ENCODE peak calls at places on chromosomes 12 and 14, in seven cellular contexts. H is GM23338, R is pancreas, P is HL-60, O is prostate gland, Y is tibial artery, L is lung. E is an unnamed sample.

GRCh38 chr12:6872073-6873048 is 742 bp downstream of the SPSB2 start:
- DNase-seq in O (peak), Y (peak), H (peak), R (peak), L (peak), P (peak), E (peak)

GRCh38 chr12:22626429-22626828 is 1.5 kb downstream of the ETNK1 start:
- DNase-seq in R (no peak), L (no peak), P (no peak), H (no peak), O (peak), Y (no peak), E (peak)

GRCh38 chr12:54277823-54278276 is 2.1 kb downstream of the CBX5 start:
- DNase-seq in L (no peak), Y (no peak), P (peak), R (no peak), O (no peak), H (no peak), E (no peak)

GRCh38 chr12:65023485-65023884 is 97.6 kb downstream of the WIF1 start:
- DNase-seq in O (no peak), R (no peak), P (no peak), H (peak), L (no peak), Y (no peak), E (no peak)

GRCh38 chr14:101584049-101584859 is 23.0 kb downstream of the DIO3 start:
- DNase-seq in L (no peak), P (no peak), R (no peak), Y (no peak), H (peak), O (no peak), E (peak)

GRCh38 chr12:111216387-111217159 is 152.3 kb downstream of the PHETA1 start:
- DNase-seq in L (no peak), H (no peak), R (no peak), Y (no peak), P (peak), O (no peak), E (no peak)

GRCh38 chr12:25852792-25853191 is 105.7 kb upstream of the RASSF8 start:
- DNase-seq in R (no peak), H (no peak), L (no peak), Y (no peak), P (no peak), O (no peak), E (no peak)

GRCh38 chr14:60222820-60223219 is 26.2 kb upstream of the PPM1A start:
- DNase-seq in P (no peak), H (no peak), L (peak), Y (no peak), O (peak), R (peak), E (no peak)

GRCh38 chr14:99075771-99076370 is 196.1 kb downstream of the BCL11B start:
- DNase-seq in Y (no peak), P (peak), O (no peak), R (no peak), L (peak), H (no peak), E (no peak)

GRCh38 chr14:99079061-99079727 is 192.8 kb downstream of the BCL11B start:
- DNase-seq in R (no peak), Y (no peak), H (no peak), L (no peak), P (no peak), O (no peak), E (no peak)

GRCh38 chr14:99077076-99077843 is 194.7 kb downstream of the BCL11B start:
- DNase-seq in L (no peak), H (no peak), R (no peak), P (peak), Y (no peak), O (no peak), E (no peak)

GRCh38 chr14:99078426-99078825 is 193.6 kb downstream of the BCL11B start:
- DNase-seq in P (no peak), O (no peak), R (no peak), L (no peak), H (no peak), Y (no peak), E (no peak)

DNA sequence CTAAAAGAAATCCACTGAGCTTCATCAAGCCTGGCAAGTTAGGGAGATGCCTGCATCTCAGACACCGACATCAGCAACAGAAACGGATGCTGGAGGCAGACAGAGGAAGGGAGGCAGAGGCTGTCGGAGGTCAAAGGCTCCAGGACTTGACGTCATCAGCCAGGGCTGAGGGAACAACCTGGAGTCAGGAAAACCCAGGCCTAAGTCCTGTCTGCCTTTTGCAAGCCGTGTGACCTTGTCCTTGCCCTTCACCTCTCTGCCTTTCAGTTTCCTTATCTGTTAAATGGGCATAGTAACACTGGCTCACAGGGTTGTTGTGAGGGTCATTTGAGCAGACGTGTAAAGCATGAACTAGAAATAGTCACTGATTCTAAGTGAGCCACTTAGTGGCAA is 194.2 kb downstream of the BCL11B start:
- DNase-seq in H (no peak), P (no peak), O (no peak), Y (no peak), L (no peak), R (no peak), E (no peak)
- H3K27ac ChIP-seq in H (no peak), P (peak), O (no peak), Y (no peak), L (no peak), R (no peak), E (no peak)

DNA sequence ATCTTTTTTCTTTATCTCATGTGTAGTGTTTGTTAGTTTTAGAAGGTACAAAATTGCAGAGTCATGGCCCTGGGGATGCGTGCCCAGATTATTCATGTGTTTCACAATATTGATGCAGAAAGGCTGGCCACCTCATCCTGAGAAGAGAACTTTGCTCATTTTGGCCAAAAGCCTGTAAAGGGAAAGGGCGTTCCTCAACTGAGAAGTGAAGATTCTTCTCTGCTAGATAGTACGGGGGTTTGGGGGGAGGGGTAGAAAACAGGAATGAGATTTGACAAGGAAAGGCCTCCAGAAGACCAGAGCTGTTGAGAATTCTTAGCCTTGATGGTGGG is 1.7 kb downstream of the MGST1 start:
- DNase-seq in L (peak), Y (peak), O (peak), R (peak), H (peak), P (peak), E (no peak)
- H3K27ac ChIP-seq in L (no peak), Y (no peak), O (peak), R (no peak), H (peak), P (peak), E (no peak)

GRCh38 chr12:46493352-46494209 is 121.0 kb upstream of the SLC38A2 start:
- DNase-seq in Y (no peak), P (no peak), L (no peak), R (no peak), O (no peak), H (no peak), E (no peak)
- H3K27ac ChIP-seq in Y (peak), P (no peak), L (no peak), R (no peak), O (peak), H (peak), E (peak)

DNA sequence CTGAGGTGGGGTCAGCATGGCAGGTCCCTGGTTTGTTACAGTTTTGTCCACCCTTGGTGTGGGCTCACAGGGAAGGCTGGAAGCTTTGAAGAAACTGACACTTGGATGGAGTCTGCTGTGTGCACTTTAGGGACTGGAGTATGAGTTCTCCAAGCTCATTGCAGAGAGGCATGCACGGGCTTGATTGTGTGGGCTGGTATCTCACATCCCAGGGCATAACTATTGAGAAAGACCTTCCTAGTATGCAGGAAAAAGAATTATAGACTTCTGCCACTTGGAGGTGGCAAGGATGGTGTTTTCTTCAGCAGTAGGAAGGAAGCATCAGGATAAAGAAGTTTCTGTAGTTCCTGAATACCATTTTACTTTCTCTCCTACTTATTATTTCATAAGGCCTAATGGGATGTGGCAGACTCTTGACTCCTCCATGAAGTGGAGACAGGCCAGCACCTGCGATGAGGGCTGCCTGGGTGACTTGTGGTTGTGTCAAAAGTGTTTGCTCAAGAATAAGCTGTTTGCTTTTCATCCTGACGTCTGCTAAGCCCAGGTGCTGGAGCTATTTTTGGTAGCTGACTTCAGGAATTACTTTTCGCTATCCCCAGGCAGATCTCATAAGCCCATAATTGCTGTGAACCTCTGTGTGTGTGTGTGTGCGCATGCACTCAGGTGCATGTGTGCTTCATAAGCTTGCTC is 125.8 kb downstream of the KTN1 start:
- DNase-seq in R (peak), L (peak), H (no peak), O (peak), P (no peak), Y (no peak), E (no peak)
- H3K27ac ChIP-seq in R (no peak), L (no peak), H (no peak), O (peak), P (no peak), Y (no peak), E (no peak)

GRCh38 chr12:56128669-56129209 is 672 bp downstream of the ESYT1 start:
- DNase-seq in R (peak), O (peak), Y (no peak), L (no peak), P (peak), H (no peak), E (peak)

GRCh38 chr12:56126732-56127239 is 1.3 kb upstream of the ESYT1 start:
- DNase-seq in P (peak), Y (no peak), L (no peak), R (no peak), O (no peak), H (no peak), E (no peak)

GRCh38 chr12:56129210-56129691 is 1.2 kb downstream of the ESYT1 start:
- DNase-seq in Y (peak), O (peak), R (peak), L (peak), H (peak), P (peak), E (peak)

GRCh38 chr12:56127888-56128668 is at the start of gene ESYT1:
- DNase-seq in L (peak), O (peak), R (peak), Y (peak), H (peak), P (peak), E (peak)

GRCh38 chr12:56127485-56127887 is 581 bp upstream of the ESYT1 start:
- DNase-seq in P (no peak), L (no peak), R (no peak), O (no peak), H (no peak), Y (no peak), E (no peak)
- H3K27ac ChIP-seq in P (peak), L (peak), R (peak), O (peak), H (peak), Y (peak), E (peak)